ENCODE peak calls at places on chromosomes 2 and 18, in seven cellular contexts. N is esophagus muscularis mucosa, F is cardiac muscle cell, I is PC-3, Y is ovary, Z is HCT116, U is body of pancreas. K is an unnamed sample. For H3K36me3 and H3K4me1, the result is how much of the 10 kb centered on the place peaks cover.

GRCh38 chr2:41940715-41941114 is 107.1 kb upstream of the PKDCC start:
- DNase-seq in U (no peak), Z (no peak), F (no peak), Y (peak), I (no peak), N (no peak), K (no peak)

GRCh38 chr2:203900298-203900697 is 32.7 kb downstream of the CTLA4 start:
- DNase-seq in U (no peak), N (no peak), Z (no peak), Y (no peak), F (no peak), I (peak), K (peak)

GRCh38 chr2:80122675-80123074 is 181.9 kb downstream of the LRRTM1 start:
- DNase-seq in N (no peak), I (no peak), F (no peak), Z (no peak), U (no peak), Y (no peak), K (no peak)

GRCh38 chr18:76457475-76457874 is 37.6 kb downstream of the ZNF516 start:
- DNase-seq in Y (no peak), I (no peak), F (no peak), Z (no peak), U (no peak), N (no peak), K (no peak)

GRCh38 chr2:42722328-42723190 is 41.4 kb downstream of the OXER1 start:
- DNase-seq in Z (no peak), U (peak), Y (peak), I (peak), N (no peak), F (peak), K (peak)

GRCh38 chr2:65488527-65488926 is 56.1 kb upstream of the SPRED2 start:
- DNase-seq in I (no peak), U (no peak), F (no peak), N (no peak), Z (no peak), Y (no peak), K (no peak)

GRCh38 chr2:6926071-6926732 is 9.0 kb downstream of the RNF144A start:
- DNase-seq in N (peak), Y (no peak), U (peak), I (no peak), F (no peak), Z (no peak), K (no peak)

GRCh38 chr2:197198890-197199289 is 111.7 kb downstream of the ANKRD44 start:
- DNase-seq in U (peak), Y (peak), N (no peak), F (no peak), I (no peak), Z (no peak), K (no peak)

GRCh38 chr2:213306320-213306942 is 22.2 kb downstream of the SPAG16 start:
- DNase-seq in Z (no peak), I (no peak), N (no peak), F (no peak), Y (no peak), U (peak), K (peak)

GRCh38 chr2:109054865-109055264 is 65.8 kb upstream of the EDAR start:
- DNase-seq in F (no peak), U (no peak), Y (no peak), I (no peak), Z (no peak), N (no peak), K (no peak)

GRCh38 chr2:175744000-175744399 is 258.1 kb downstream of the LNPK start:
- DNase-seq in U (no peak), N (no peak), F (no peak), Z (no peak), Y (no peak), I (no peak), K (peak)

GRCh38 chr2:221125691-221126090 is 446.4 kb downstream of the EPHA4 start:
- DNase-seq in U (no peak), N (no peak), Y (no peak), I (no peak), F (no peak), Z (no peak), K (no peak)

GRCh38 chr2:188114014-188114413 is 177.7 kb upstream of the GULP1 start:
- DNase-seq in I (no peak), N (no peak), Z (no peak), F (no peak), U (no peak), Y (no peak), K (no peak)

GRCh38 chr2:200247494-200247893 is 59.0 kb upstream of the SPATS2L start:
- DNase-seq in I (no peak), Y (no peak), U (no peak), F (no peak), Z (no peak), N (no peak), K (no peak)

GRCh38 chr2:191636235-191636543 is 41.7 kb upstream of the NABP1 start:
- DNase-seq in N (no peak), I (peak), Z (peak), F (no peak), Y (no peak), U (no peak), K (no peak)

GRCh38 chr2:231521-232185 is 32.2 kb downstream of the SH3YL1 start:
- DNase-seq in I (no peak), Z (no peak), Y (no peak), U (no peak), N (no peak), F (no peak), K (no peak)

GRCh38 chr2:72744049-72744448 is 81.8 kb downstream of the EXOC6B start:
- DNase-seq in Y (no peak), Z (no peak), U (no peak), F (no peak), N (no peak), I (peak), K (no peak)

GRCh38 chr2:145685323-145686050 is 1165.6 kb upstream of the ZEB2 start:
- DNase-seq in N (no peak), Z (no peak), U (no peak), I (peak), Y (no peak), F (no peak), K (no peak)

GRCh38 chr2:177611310-177611886 is 218.8 kb downstream of the AGPS start:
- DNase-seq in Z (no peak), I (no peak), N (peak), F (no peak), U (no peak), Y (no peak), K (no peak)

GRCh38 chr2:36468463-36469266 is 113.1 kb downstream of the CRIM1 start:
- DNase-seq in N (peak), U (no peak), Y (no peak), I (no peak), Z (no peak), F (no peak), K (no peak)

GRCh38 chr18:12231040-12231882 is 22.9 kb upstream of the CIDEA start:
- DNase-seq in U (no peak), N (peak), Z (no peak), I (no peak), F (no peak), Y (no peak), K (no peak)

GRCh38 chr2:237473474-237474453 is 13.3 kb upstream of the MLPH start:
- DNase-seq in I (peak), F (no peak), Z (no peak), U (no peak), Y (no peak), N (no peak), K (no peak)

GRCh38 chr2:113906647-113907046 is 16.8 kb downstream of the ACTR3 start:
- DNase-seq in U (no peak), F (no peak), I (no peak), Z (no peak), N (no peak), Y (no peak), K (no peak)

GRCh38 chr2:230872151-230872967 is 7.6 kb downstream of the ITM2C start:
- DNase-seq in Y (no peak), Z (no peak), I (no peak), N (no peak), U (no peak), F (no peak), K (no peak)
- H3K27ac ChIP-seq in Y (no peak), Z (no peak), I (no peak), N (peak), U (no peak), F (peak), K (peak)

DNA sequence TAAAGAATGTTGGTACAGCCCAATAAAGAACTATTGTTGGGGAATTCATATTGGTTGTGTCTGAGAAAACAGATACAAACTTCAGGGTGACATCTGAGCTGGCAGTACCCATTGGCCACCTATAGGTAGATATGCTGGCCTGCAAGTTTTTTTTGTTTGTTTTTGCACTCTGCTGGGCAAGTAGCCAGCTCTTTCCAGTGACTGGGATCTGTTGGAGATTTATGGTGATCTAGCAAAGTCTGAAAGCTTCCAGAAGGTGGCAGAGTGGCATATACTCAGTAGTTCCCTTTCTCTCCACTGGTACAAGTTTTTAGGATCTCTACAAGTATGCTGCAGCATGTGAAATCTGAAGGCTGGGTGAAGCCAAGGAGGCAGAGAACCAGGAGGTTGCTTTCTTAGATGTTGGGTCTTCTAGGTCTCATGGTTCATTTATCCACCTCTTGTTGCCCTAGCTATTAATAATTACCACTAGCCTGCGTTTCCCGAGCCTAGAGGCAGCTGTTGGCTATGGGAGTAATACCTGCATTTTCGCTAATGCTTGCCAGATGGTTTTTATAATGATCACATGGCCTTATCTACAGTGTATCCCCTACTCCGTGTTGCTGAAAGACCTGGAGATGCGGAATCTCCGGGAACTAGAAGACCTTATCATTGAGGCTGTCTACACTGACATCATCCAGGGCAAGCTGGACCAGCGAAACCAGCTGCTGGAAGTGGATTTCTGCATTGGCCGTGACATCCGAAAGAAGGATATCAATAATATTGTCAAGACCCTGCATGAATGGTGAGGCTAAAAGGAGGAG is 9.5 kb downstream of the COPS7B start:
- DNase-seq in U (peak), N (no peak), F (peak), I (peak), Y (no peak), Z (peak), K (peak)
- H3K36me3 ChIP-seq in U (under half), N (half or more), F (under half), I (half or more), Y (under half), Z (under half), K (under half)

GRCh38 chr2:224938670-224939309 is 103.5 kb downstream of the DOCK10 start:
- DNase-seq in Y (no peak), F (peak), Z (no peak), U (no peak), I (no peak), N (no peak), K (no peak)
- H3K4me1 ChIP-seq in Y (under half), F (under half), Z (under half), U (under half), I (under half), N (under half), K (under half)

GRCh38 chr2:8514748-8515389 is 167.0 kb upstream of the ID2 start:
- DNase-seq in N (no peak), U (no peak), F (no peak), Y (no peak), Z (no peak), I (no peak), K (no peak)

GRCh38 chr2:8511868-8512612 is 169.8 kb upstream of the ID2 start:
- DNase-seq in I (peak), Z (no peak), U (no peak), N (no peak), Y (no peak), F (no peak), K (no peak)

GRCh38 chr2:8514274-8514662 is 167.6 kb upstream of the ID2 start:
- DNase-seq in N (no peak), I (no peak), Z (no peak), Y (no peak), U (no peak), F (no peak), K (no peak)

GRCh38 chr2:8515390-8515761 is 166.5 kb upstream of the ID2 start:
- DNase-seq in Y (no peak), I (no peak), U (no peak), Z (no peak), N (no peak), F (no peak), K (no peak)

GRCh38 chr2:8513601-8514273 is 168.1 kb upstream of the ID2 start:
- DNase-seq in Z (no peak), Y (no peak), F (no peak), U (no peak), I (no peak), N (no peak), K (no peak)
- H3K27ac ChIP-seq in Z (no peak), Y (no peak), F (no peak), U (no peak), I (no peak), N (no peak), K (no peak)

K was measured in hepatocyte.